ENCODE peak calls at places on chromosomes 3 and 15, in seven cellular contexts. O, C, R, M, F, K and T are unnamed samples.

GRCh38 chr15:89021224-89021623 is 67.0 kb upstream of the ABHD2 start:
- DNase-seq in O (no peak), C (no peak), R (no peak), M (no peak), F (no peak), K (no peak), T (no peak)

GRCh38 chr3:186806173-186807055 is at the start of gene RFC4:
- DNase-seq in O (peak), C (peak), R (peak), M (no peak), F (peak), K (peak), T (peak)

GRCh38 chr15:66966256-66966655 is 99.1 kb upstream of the SMAD3 start:
- DNase-seq in O (no peak), C (peak), R (no peak), M (no peak), F (no peak), K (peak), T (no peak)

GRCh38 chr3:127043041-127043641 is 60.2 kb downstream of the PLXNA1 start:
- DNase-seq in O (peak), C (no peak), R (no peak), M (no peak), F (no peak), K (no peak), T (no peak)

GRCh38 chr3:62990704-62991413 is 115.6 kb upstream of the CADPS start:
- DNase-seq in O (no peak), C (no peak), R (no peak), M (no peak), F (no peak), K (no peak), T (no peak)

GRCh38 chr3:126522363-126522788 is 1.6 kb upstream of the CHST13 start:
- DNase-seq in O (peak), C (peak), R (peak), M (peak), F (peak), K (peak), T (peak)

GRCh38 chr15:68815598-68815997 is 5.1 kb downstream of the ANP32A start:
- DNase-seq in O (no peak), C (no peak), R (no peak), M (no peak), F (no peak), K (no peak), T (no peak)

GRCh38 chr15:75493732-75494131 is 42.2 kb upstream of the SIN3A start:
- DNase-seq in O (no peak), C (no peak), R (no peak), M (no peak), F (no peak), K (no peak), T (no peak)

GRCh38 chr3:131501949-131502348 is 822 bp downstream of the MRPL3 start:
- DNase-seq in O (no peak), C (peak), R (peak), M (no peak), F (no peak), K (no peak), T (no peak)

GRCh38 chr3:116678853-116679252 is 30.7 kb upstream of the TUSC7 start:
- DNase-seq in O (no peak), C (peak), R (no peak), M (no peak), F (no peak), K (no peak), T (no peak)

GRCh38 chr3:66499881-66500574 is 794 bp downstream of the LRIG1 start:
- DNase-seq in O (peak), C (peak), R (peak), M (no peak), F (peak), K (no peak), T (no peak)

GRCh38 chr3:30471076-30471475 is 135.3 kb upstream of the TGFBR2 start:
- DNase-seq in O (peak), C (no peak), R (peak), M (no peak), F (no peak), K (no peak), T (no peak)

GRCh38 chr3:138348107-138348949 is at the start of gene MRAS:
- DNase-seq in O (peak), C (peak), R (peak), M (peak), F (peak), K (peak), T (peak)

GRCh38 chr3:53865732-53866499 is 16.0 kb downstream of the ACTR8 start:
- DNase-seq in O (no peak), C (no peak), R (no peak), M (no peak), F (no peak), K (no peak), T (no peak)

GRCh38 chr15:34436956-34437442 is 609 bp downstream of the GOLGA8A start:
- DNase-seq in O (peak), C (peak), R (peak), M (no peak), F (peak), K (peak), T (peak)

GRCh38 chr15:22980189-22981136 is at the start of gene CYFIP1:
- DNase-seq in O (peak), C (peak), R (peak), M (peak), F (peak), K (no peak), T (peak)

GRCh38 chr15:56732881-56733130 is 503 bp downstream of the ZNF280D start:
- DNase-seq in O (no peak), C (no peak), R (no peak), M (no peak), F (no peak), K (no peak), T (no peak)

GRCh38 chr3:107392549-107393165 is 15.4 kb downstream of the CCDC54 start:
- DNase-seq in O (peak), C (no peak), R (peak), M (peak), F (no peak), K (no peak), T (no peak)

GRCh38 chr3:50226888-50227389 is 9.1 kb upstream of the GNAI2 start:
- DNase-seq in O (peak), C (peak), R (peak), M (no peak), F (no peak), K (no peak), T (no peak)

GRCh38 chr3:186053954-186054353 is 54.9 kb downstream of the ETV5 start:
- DNase-seq in O (no peak), C (no peak), R (no peak), M (no peak), F (no peak), K (no peak), T (no peak)